ENCODE peak calls at places on chromosomes 5 and 9, in ten cellular contexts. One of them, this sample, is unnamed.

GRCh38 chr5:98664736-98665135 is 108.7 kb upstream of the RGMB start:
- DNase-seq in WTC11: no peak
- DNase-seq in DMS153: no peak
- DNase-seq in NCI-H460: no peak
- DNase-seq in HEK293T: no peak
- DNase-seq in amniotic epithelial cell: no peak
- DNase-seq in CD8-positive, alpha-beta memory T cell: no peak
- DNase-seq in cardiac muscle cell: no peak
- DNase-seq in tibial nerve: no peak
- DNase-seq in BJ: no peak
- DNase-seq in this sample: no peak

GRCh38 chr9:126459126-126459525 is 132.5 kb downstream of the MVB12B start:
- DNase-seq in WTC11: no peak
- DNase-seq in cardiac muscle cell: no peak
- DNase-seq in NCI-H460: no peak
- DNase-seq in BJ: no peak
- DNase-seq in DMS153: no peak
- DNase-seq in HEK293T: no peak
- DNase-seq in CD8-positive, alpha-beta memory T cell: no peak
- DNase-seq in amniotic epithelial cell: no peak
- DNase-seq in tibial nerve: no peak
- DNase-seq in this sample: no peak

GRCh38 chr5:32323741-32324140 is 11.0 kb upstream of the MTMR12 start:
- DNase-seq in DMS153: no peak
- DNase-seq in BJ: no peak
- DNase-seq in CD8-positive, alpha-beta memory T cell: no peak
- DNase-seq in tibial nerve: no peak
- DNase-seq in cardiac muscle cell: no peak
- DNase-seq in WTC11: peak; percentile 59
- DNase-seq in amniotic epithelial cell: no peak
- DNase-seq in NCI-H460: no peak
- DNase-seq in HEK293T: no peak
- DNase-seq in this sample: no peak

GRCh38 chr9:117414906-117415583 is at the start of gene ASTN2:
- DNase-seq in DMS153: no peak
- DNase-seq in amniotic epithelial cell: no peak
- DNase-seq in CD8-positive, alpha-beta memory T cell: no peak
- DNase-seq in BJ: no peak
- DNase-seq in NCI-H460: no peak
- DNase-seq in cardiac muscle cell: peak; percentile 33
- DNase-seq in tibial nerve: no peak
- DNase-seq in HEK293T: no peak
- DNase-seq in WTC11: peak; percentile 66
- DNase-seq in this sample: no peak

GRCh38 chr5:66769030-66769733 is 173.0 kb downstream of the MAST4 start:
- DNase-seq in amniotic epithelial cell: no peak
- DNase-seq in cardiac muscle cell: no peak
- DNase-seq in CD8-positive, alpha-beta memory T cell: no peak
- DNase-seq in HEK293T: no peak
- DNase-seq in WTC11: no peak
- DNase-seq in BJ: no peak
- DNase-seq in tibial nerve: no peak
- DNase-seq in NCI-H460: no peak
- DNase-seq in DMS153: no peak
- DNase-seq in this sample: no peak

GRCh38 chr9:757246-757881 is 84.1 kb upstream of the DMRT1 start:
- DNase-seq in WTC11: peak; percentile 55
- DNase-seq in BJ: no peak
- DNase-seq in amniotic epithelial cell: peak; percentile 65
- DNase-seq in CD8-positive, alpha-beta memory T cell: no peak
- DNase-seq in tibial nerve: no peak
- DNase-seq in DMS153: no peak
- DNase-seq in HEK293T: peak; percentile 38
- DNase-seq in cardiac muscle cell: peak; percentile 64
- DNase-seq in NCI-H460: peak; percentile 29
- DNase-seq in this sample: no peak

GRCh38 chr5:116423587-116424257 is 150.9 kb downstream of the SEMA6A start:
- DNase-seq in amniotic epithelial cell: no peak
- DNase-seq in NCI-H460: no peak
- DNase-seq in CD8-positive, alpha-beta memory T cell: no peak
- DNase-seq in WTC11: no peak
- DNase-seq in cardiac muscle cell: no peak
- DNase-seq in DMS153: no peak
- DNase-seq in HEK293T: no peak
- DNase-seq in BJ: no peak
- DNase-seq in tibial nerve: no peak
- DNase-seq in this sample: no peak

GRCh38 chr5:163506726-163507125 is 1.3 kb downstream of the MAT2B start:
- DNase-seq in BJ: no peak
- DNase-seq in WTC11: no peak
- DNase-seq in CD8-positive, alpha-beta memory T cell: no peak
- DNase-seq in NCI-H460: no peak
- DNase-seq in HEK293T: no peak
- DNase-seq in amniotic epithelial cell: peak; percentile 66
- DNase-seq in tibial nerve: no peak
- DNase-seq in DMS153: no peak
- DNase-seq in cardiac muscle cell: no peak
- DNase-seq in this sample: peak; percentile 14

This sample was measured in effector CD4-positive, alpha-beta T cell.